ENCODE peak calls at places on chromosomes 13 and 19, in five cellular contexts. A, M, U, I and K are unnamed samples.

GRCh38 chr19:11168568-11168967 is 13.0 kb upstream of the SPC24 start:
- DNase-seq in M (no peak), U (peak; percentile 91), I (no peak), A (peak; percentile 93), K (peak; percentile 90)

GRCh38 chr19:29610574-29611271 is 4.6 kb downstream of the POP4 start:
- DNase-seq in A (peak; percentile 79), U (peak; percentile 92), I (peak; percentile 96), M (peak; percentile 87), K (peak; percentile 87)

GRCh38 chr19:49212302-49212701 is 54.7 kb downstream of the TRPM4 start:
- DNase-seq in I (no peak), M (no peak), A (peak; percentile 11), U (no peak), K (peak; percentile 21)

GRCh38 chr13:30340367-30341184 is 33.2 kb upstream of the KATNAL1 start:
- DNase-seq in M (no peak), A (peak; percentile 92), I (peak; percentile 87), U (peak; percentile 85), K (peak; percentile 81)

GRCh38 chr19:6587998-6588507 is 2.9 kb downstream of the CD70 start:
- DNase-seq in M (no peak), I (no peak), A (no peak), U (no peak), K (no peak)

GRCh38 chr19:39506944-39507714 is 7.8 kb upstream of the SELENOV start:
- DNase-seq in U (peak; percentile 86), I (no peak), M (peak; percentile 25), A (peak; percentile 44), K (peak; percentile 60)

GRCh38 chr13:32881074-32881791 is 135.0 kb upstream of the KL start:
- DNase-seq in I (no peak), U (peak; percentile 22), M (no peak), A (peak; percentile 77), K (peak; percentile 52)

GRCh38 chr13:31835932-31836331 is 96.6 kb downstream of the RXFP2 start:
- DNase-seq in U (peak; percentile 44), I (no peak), A (peak; percentile 49), M (no peak), K (peak; percentile 74)

GRCh38 chr19:1457031-1457739 is 7.3 kb downstream of the APC2 start:
- DNase-seq in U (no peak), I (no peak), A (no peak), M (no peak), K (no peak)

GRCh38 chr19:41309225-41310030 is 544 bp upstream of the CCDC97 start:
- DNase-seq in U (no peak), I (peak; percentile 66), M (no peak), A (peak; percentile 20), K (no peak)

GRCh38 chr13:78239681-78240080 is 321.1 kb upstream of the EDNRB start:
- DNase-seq in M (no peak), U (peak; percentile 3), I (no peak), A (no peak), K (no peak)

GRCh38 chr13:33174980-33175379 is 110.6 kb downstream of the STARD13 start:
- DNase-seq in M (no peak), I (no peak), U (peak; percentile 14), A (no peak), K (peak; percentile 45)

GRCh38 chr19:46620716-46621115 is 4.2 kb downstream of the PTGIR start:
- DNase-seq in U (peak; percentile 58), M (no peak), I (peak; percentile 22), A (peak; percentile 75), K (peak; percentile 83)

GRCh38 chr19:47507924-47508553 is 6.8 kb downstream of the NAPA start:
- DNase-seq in U (no peak), I (no peak), A (no peak), M (no peak), K (no peak)

GRCh38 chr13:50993908-50994307 is 84.3 kb downstream of the RNASEH2B start:
- DNase-seq in A (peak; percentile 67), M (no peak), U (no peak), I (no peak), K (peak; percentile 87)

GRCh38 chr13:41356788-41357187 is 45.7 kb downstream of the NAA16 start:
- DNase-seq in U (no peak), M (peak; percentile 44), A (no peak), I (no peak), K (no peak)

GRCh38 chr13:46373623-46374022 is 13.4 kb downstream of the RUBCNL start:
- DNase-seq in M (no peak), I (no peak), U (no peak), A (no peak), K (no peak)